ENCODE peak calls at places on chromosome 22, in nine cellular contexts. One of them, this sample, is unnamed.

GRCh38 chr22:44292007-44292370 is 20.8 kb downstream of the SHISAL1 start:
- DNase-seq in endothelial cell: no peak
- DNase-seq in AML-193: no peak
- DNase-seq in T follicular helper cell: no peak
- DNase-seq in NCI-H510A treated with DMSO at 0.1 percent for 48 hours: no peak
- DNase-seq in H9: peak
- DNase-seq in posterior cingulate gyrus: no peak
- DNase-seq in brain microvascular endothelial cell: no peak
- DNase-seq in stimulated activated CD4-positive, alpha-beta T cell treated with anti-CD3 and anti-CD28 coated beads, Interleukin-1b, Interleukin-23, amount 100 ng/mL, for 4 hours: no peak
- DNase-seq in this sample: no peak

GRCh38 chr22:32700186-32700882 is 101.2 kb upstream of the TIMP3 start:
- DNase-seq in endothelial cell: no peak
- DNase-seq in stimulated activated CD4-positive, alpha-beta T cell treated with anti-CD3 and anti-CD28 coated beads, Interleukin-1b, Interleukin-23, amount 100 ng/mL, for 4 hours: no peak
- DNase-seq in posterior cingulate gyrus: no peak
- DNase-seq in AML-193: no peak
- DNase-seq in brain microvascular endothelial cell: no peak
- DNase-seq in T follicular helper cell: no peak
- DNase-seq in NCI-H510A treated with DMSO at 0.1 percent for 48 hours: no peak
- DNase-seq in H9: no peak
- DNase-seq in this sample: peak

GRCh38 chr22:48803171-48803992 is 1024.3 kb downstream of the BRD1 start:
- DNase-seq in posterior cingulate gyrus: peak
- DNase-seq in T follicular helper cell: no peak
- DNase-seq in NCI-H510A treated with DMSO at 0.1 percent for 48 hours: no peak
- DNase-seq in H9: no peak
- DNase-seq in stimulated activated CD4-positive, alpha-beta T cell treated with anti-CD3 and anti-CD28 coated beads, Interleukin-1b, Interleukin-23, amount 100 ng/mL, for 4 hours: no peak
- DNase-seq in brain microvascular endothelial cell: no peak
- DNase-seq in endothelial cell: no peak
- DNase-seq in AML-193: no peak
- DNase-seq in this sample: no peak

GRCh38 chr22:20638143-20638870 is 130.9 kb downstream of the MED15 start:
- DNase-seq in AML-193: no peak
- DNase-seq in NCI-H510A treated with DMSO at 0.1 percent for 48 hours: no peak
- DNase-seq in endothelial cell: no peak
- DNase-seq in brain microvascular endothelial cell: no peak
- DNase-seq in posterior cingulate gyrus: peak
- DNase-seq in T follicular helper cell: no peak
- DNase-seq in H9: no peak
- DNase-seq in stimulated activated CD4-positive, alpha-beta T cell treated with anti-CD3 and anti-CD28 coated beads, Interleukin-1b, Interleukin-23, amount 100 ng/mL, for 4 hours: no peak
- DNase-seq in this sample: no peak

GRCh38 chr22:35995772-35996171 is 32.9 kb downstream of the RBFOX2 start:
- DNase-seq in NCI-H510A treated with DMSO at 0.1 percent for 48 hours: no peak
- DNase-seq in endothelial cell: no peak
- DNase-seq in brain microvascular endothelial cell: peak
- DNase-seq in T follicular helper cell: no peak
- DNase-seq in H9: no peak
- DNase-seq in stimulated activated CD4-positive, alpha-beta T cell treated with anti-CD3 and anti-CD28 coated beads, Interleukin-1b, Interleukin-23, amount 100 ng/mL, for 4 hours: no peak
- DNase-seq in AML-193: no peak
- DNase-seq in posterior cingulate gyrus: no peak
- DNase-seq in this sample: peak

GRCh38 chr22:45334068-45334467 is 24.3 kb downstream of the FAM118A start:
- DNase-seq in posterior cingulate gyrus: no peak
- DNase-seq in T follicular helper cell: no peak
- DNase-seq in AML-193: no peak
- DNase-seq in stimulated activated CD4-positive, alpha-beta T cell treated with anti-CD3 and anti-CD28 coated beads, Interleukin-1b, Interleukin-23, amount 100 ng/mL, for 4 hours: no peak
- DNase-seq in H9: no peak
- DNase-seq in endothelial cell: no peak
- DNase-seq in brain microvascular endothelial cell: no peak
- DNase-seq in NCI-H510A treated with DMSO at 0.1 percent for 48 hours: peak
- DNase-seq in this sample: no peak

GRCh38 chr22:44968736-44969135 is 41.1 kb downstream of the PHF21B start:
- DNase-seq in posterior cingulate gyrus: no peak
- DNase-seq in brain microvascular endothelial cell: no peak
- DNase-seq in T follicular helper cell: no peak
- DNase-seq in H9: no peak
- DNase-seq in AML-193: no peak
- DNase-seq in NCI-H510A treated with DMSO at 0.1 percent for 48 hours: no peak
- DNase-seq in stimulated activated CD4-positive, alpha-beta T cell treated with anti-CD3 and anti-CD28 coated beads, Interleukin-1b, Interleukin-23, amount 100 ng/mL, for 4 hours: no peak
- DNase-seq in endothelial cell: no peak
- DNase-seq in this sample: no peak

GRCh38 chr22:27270818-27271510 is 530.6 kb downstream of the MN1 start:
- DNase-seq in endothelial cell: no peak
- DNase-seq in stimulated activated CD4-positive, alpha-beta T cell treated with anti-CD3 and anti-CD28 coated beads, Interleukin-1b, Interleukin-23, amount 100 ng/mL, for 4 hours: no peak
- DNase-seq in NCI-H510A treated with DMSO at 0.1 percent for 48 hours: no peak
- DNase-seq in brain microvascular endothelial cell: no peak
- DNase-seq in H9: no peak
- DNase-seq in posterior cingulate gyrus: peak
- DNase-seq in AML-193: no peak
- DNase-seq in T follicular helper cell: no peak
- DNase-seq in this sample: no peak

GRCh38 chr22:28983190-28983589 is 78.4 kb downstream of the C22orf31 start:
- DNase-seq in posterior cingulate gyrus: no peak
- DNase-seq in NCI-H510A treated with DMSO at 0.1 percent for 48 hours: no peak
- DNase-seq in stimulated activated CD4-positive, alpha-beta T cell treated with anti-CD3 and anti-CD28 coated beads, Interleukin-1b, Interleukin-23, amount 100 ng/mL, for 4 hours: no peak
- DNase-seq in brain microvascular endothelial cell: no peak
- DNase-seq in endothelial cell: no peak
- DNase-seq in H9: no peak
- DNase-seq in AML-193: no peak
- DNase-seq in T follicular helper cell: no peak
- DNase-seq in this sample: no peak

GRCh38 chr22:19962909-19963806 is 21.5 kb upstream of the TXNRD2 start:
- DNase-seq in NCI-H510A treated with DMSO at 0.1 percent for 48 hours: peak
- DNase-seq in brain microvascular endothelial cell: peak
- DNase-seq in H9: peak
- DNase-seq in endothelial cell: no peak
- DNase-seq in AML-193: no peak
- DNase-seq in T follicular helper cell: no peak
- DNase-seq in stimulated activated CD4-positive, alpha-beta T cell treated with anti-CD3 and anti-CD28 coated beads, Interleukin-1b, Interleukin-23, amount 100 ng/mL, for 4 hours: no peak
- DNase-seq in posterior cingulate gyrus: peak
- DNase-seq in this sample: peak

GRCh38 chr22:26903030-26903856 is 245.9 kb downstream of the MIAT start:
- DNase-seq in NCI-H510A treated with DMSO at 0.1 percent for 48 hours: no peak
- DNase-seq in brain microvascular endothelial cell: no peak
- DNase-seq in stimulated activated CD4-positive, alpha-beta T cell treated with anti-CD3 and anti-CD28 coated beads, Interleukin-1b, Interleukin-23, amount 100 ng/mL, for 4 hours: no peak
- DNase-seq in AML-193: no peak
- DNase-seq in posterior cingulate gyrus: no peak
- DNase-seq in H9: peak
- DNase-seq in endothelial cell: peak
- DNase-seq in T follicular helper cell: no peak
- DNase-seq in this sample: no peak

GRCh38 chr22:29629382-29630179 is 26.1 kb downstream of the NF2 start:
- DNase-seq in brain microvascular endothelial cell: no peak
- DNase-seq in NCI-H510A treated with DMSO at 0.1 percent for 48 hours: no peak
- DNase-seq in stimulated activated CD4-positive, alpha-beta T cell treated with anti-CD3 and anti-CD28 coated beads, Interleukin-1b, Interleukin-23, amount 100 ng/mL, for 4 hours: no peak
- DNase-seq in T follicular helper cell: no peak
- DNase-seq in endothelial cell: no peak
- DNase-seq in H9: no peak
- DNase-seq in AML-193: no peak
- DNase-seq in posterior cingulate gyrus: no peak
- DNase-seq in this sample: no peak

GRCh38 chr22:28369849-28370248 is 309.8 kb downstream of the TTC28 start:
- DNase-seq in endothelial cell: no peak
- DNase-seq in H9: no peak
- DNase-seq in brain microvascular endothelial cell: no peak
- DNase-seq in stimulated activated CD4-positive, alpha-beta T cell treated with anti-CD3 and anti-CD28 coated beads, Interleukin-1b, Interleukin-23, amount 100 ng/mL, for 4 hours: no peak
- DNase-seq in AML-193: no peak
- DNase-seq in T follicular helper cell: no peak
- DNase-seq in NCI-H510A treated with DMSO at 0.1 percent for 48 hours: no peak
- DNase-seq in posterior cingulate gyrus: no peak
- DNase-seq in this sample: no peak

GRCh38 chr22:39292561-39293074 is 26.8 kb downstream of the RPL3 start:
- DNase-seq in H9: peak
- DNase-seq in AML-193: peak
- DNase-seq in posterior cingulate gyrus: peak
- DNase-seq in brain microvascular endothelial cell: peak
- DNase-seq in NCI-H510A treated with DMSO at 0.1 percent for 48 hours: peak
- DNase-seq in endothelial cell: peak
- DNase-seq in T follicular helper cell: no peak
- DNase-seq in stimulated activated CD4-positive, alpha-beta T cell treated with anti-CD3 and anti-CD28 coated beads, Interleukin-1b, Interleukin-23, amount 100 ng/mL, for 4 hours: no peak
- DNase-seq in this sample: peak

GRCh38 chr22:38108561-38109319 is 1.7 kb downstream of the BAIAP2L2 start:
- DNase-seq in NCI-H510A treated with DMSO at 0.1 percent for 48 hours: no peak
- DNase-seq in posterior cingulate gyrus: peak
- DNase-seq in stimulated activated CD4-positive, alpha-beta T cell treated with anti-CD3 and anti-CD28 coated beads, Interleukin-1b, Interleukin-23, amount 100 ng/mL, for 4 hours: no peak
- DNase-seq in H9: no peak
- DNase-seq in endothelial cell: no peak
- DNase-seq in T follicular helper cell: no peak
- DNase-seq in brain microvascular endothelial cell: no peak
- DNase-seq in AML-193: no peak
- DNase-seq in this sample: no peak

GRCh38 chr22:42957958-42958357 is 57.0 kb downstream of the PACSIN2 start:
- DNase-seq in stimulated activated CD4-positive, alpha-beta T cell treated with anti-CD3 and anti-CD28 coated beads, Interleukin-1b, Interleukin-23, amount 100 ng/mL, for 4 hours: no peak
- DNase-seq in posterior cingulate gyrus: no peak
- DNase-seq in endothelial cell: no peak
- DNase-seq in AML-193: no peak
- DNase-seq in brain microvascular endothelial cell: no peak
- DNase-seq in T follicular helper cell: no peak
- DNase-seq in NCI-H510A treated with DMSO at 0.1 percent for 48 hours: no peak
- DNase-seq in H9: no peak
- DNase-seq in this sample: no peak

GRCh38 chr22:36641902-36642640 is 61.5 kb downstream of the CACNG2 start:
- DNase-seq in endothelial cell: no peak
- DNase-seq in NCI-H510A treated with DMSO at 0.1 percent for 48 hours: no peak
- DNase-seq in H9: no peak
- DNase-seq in AML-193: no peak
- DNase-seq in posterior cingulate gyrus: no peak
- DNase-seq in stimulated activated CD4-positive, alpha-beta T cell treated with anti-CD3 and anti-CD28 coated beads, Interleukin-1b, Interleukin-23, amount 100 ng/mL, for 4 hours: no peak
- DNase-seq in T follicular helper cell: no peak
- DNase-seq in brain microvascular endothelial cell: peak
- DNase-seq in this sample: peak

GRCh38 chr22:31954535-31955326 is 10.4 kb downstream of the YWHAH start:
- DNase-seq in T follicular helper cell: no peak
- DNase-seq in H9: no peak
- DNase-seq in stimulated activated CD4-positive, alpha-beta T cell treated with anti-CD3 and anti-CD28 coated beads, Interleukin-1b, Interleukin-23, amount 100 ng/mL, for 4 hours: no peak
- DNase-seq in brain microvascular endothelial cell: no peak
- DNase-seq in posterior cingulate gyrus: peak
- DNase-seq in endothelial cell: no peak
- DNase-seq in AML-193: no peak
- DNase-seq in NCI-H510A treated with DMSO at 0.1 percent for 48 hours: no peak
- DNase-seq in this sample: no peak

GRCh38 chr22:43996170-43996980 is 27.7 kb upstream of the PARVB start:
- DNase-seq in endothelial cell: peak
- DNase-seq in T follicular helper cell: peak
- DNase-seq in brain microvascular endothelial cell: no peak
- DNase-seq in NCI-H510A treated with DMSO at 0.1 percent for 48 hours: no peak
- DNase-seq in stimulated activated CD4-positive, alpha-beta T cell treated with anti-CD3 and anti-CD28 coated beads, Interleukin-1b, Interleukin-23, amount 100 ng/mL, for 4 hours: peak
- DNase-seq in posterior cingulate gyrus: peak
- DNase-seq in H9: no peak
- DNase-seq in AML-193: no peak
- DNase-seq in this sample: no peak

GRCh38 chr22:20536590-20537324 is 29.3 kb downstream of the MED15 start:
- DNase-seq in brain microvascular endothelial cell: no peak
- DNase-seq in H9: no peak
- DNase-seq in posterior cingulate gyrus: peak
- DNase-seq in NCI-H510A treated with DMSO at 0.1 percent for 48 hours: peak
- DNase-seq in endothelial cell: no peak
- DNase-seq in T follicular helper cell: no peak
- DNase-seq in AML-193: no peak
- DNase-seq in stimulated activated CD4-positive, alpha-beta T cell treated with anti-CD3 and anti-CD28 coated beads, Interleukin-1b, Interleukin-23, amount 100 ng/mL, for 4 hours: no peak
- DNase-seq in this sample: no peak

GRCh38 chr22:32661737-32662586 is 139.5 kb upstream of the TIMP3 start:
- DNase-seq in T follicular helper cell: no peak
- DNase-seq in stimulated activated CD4-positive, alpha-beta T cell treated with anti-CD3 and anti-CD28 coated beads, Interleukin-1b, Interleukin-23, amount 100 ng/mL, for 4 hours: no peak
- DNase-seq in H9: no peak
- DNase-seq in AML-193: no peak
- DNase-seq in posterior cingulate gyrus: no peak
- DNase-seq in NCI-H510A treated with DMSO at 0.1 percent for 48 hours: no peak
- DNase-seq in brain microvascular endothelial cell: peak
- DNase-seq in endothelial cell: no peak
- DNase-seq in this sample: peak

GRCh38 chr22:33906475-33906874 is 13.8 kb downstream of the LARGE1 start:
- DNase-seq in T follicular helper cell: no peak
- DNase-seq in H9: no peak
- DNase-seq in stimulated activated CD4-positive, alpha-beta T cell treated with anti-CD3 and anti-CD28 coated beads, Interleukin-1b, Interleukin-23, amount 100 ng/mL, for 4 hours: no peak
- DNase-seq in NCI-H510A treated with DMSO at 0.1 percent for 48 hours: no peak
- DNase-seq in endothelial cell: no peak
- DNase-seq in posterior cingulate gyrus: no peak
- DNase-seq in brain microvascular endothelial cell: no peak
- DNase-seq in AML-193: no peak
- DNase-seq in this sample: no peak

GRCh38 chr22:32473388-32473952 is 1.1 kb upstream of the FBXO7 start:
- DNase-seq in stimulated activated CD4-positive, alpha-beta T cell treated with anti-CD3 and anti-CD28 coated beads, Interleukin-1b, Interleukin-23, amount 100 ng/mL, for 4 hours: peak
- DNase-seq in posterior cingulate gyrus: no peak
- DNase-seq in endothelial cell: peak
- DNase-seq in T follicular helper cell: peak
- DNase-seq in NCI-H510A treated with DMSO at 0.1 percent for 48 hours: peak
- DNase-seq in AML-193: peak
- DNase-seq in brain microvascular endothelial cell: peak
- DNase-seq in H9: no peak
- DNase-seq in this sample: peak